ENCODE peak calls at places on chromosomes 16 and 17, in five cellular contexts. G is H1; D is CD8-positive, alpha-beta T cell; Y is tibial nerve; S is body of pancreas. L is an unnamed sample.

GRCh38 chr16:57689772-57690558 is 4.6 kb upstream of the DRC7 start:
- DNase-seq in G (no peak), Y (no peak), S (no peak), D (peak; percentile 12), L (no peak)

GRCh38 chr17:78349831-78350631 is 9.8 kb downstream of the SOCS3 start:
- DNase-seq in Y (no peak), S (no peak), D (no peak), G (no peak), L (no peak)

GRCh38 chr16:83312015-83312734 is 495.6 kb upstream of the HSBP1 start:
- DNase-seq in S (no peak), D (no peak), G (no peak), Y (no peak), L (no peak)

GRCh38 chr17:39461911-39462641 is 790 bp downstream of the CDK12 start:
- DNase-seq in S (peak; percentile 36), D (no peak), G (no peak), Y (no peak), L (no peak)

GRCh38 chr17:39359994-39360393 is 41.4 kb downstream of the FBXL20 start:
- DNase-seq in Y (no peak), G (no peak), S (no peak), D (no peak), L (no peak)

GRCh38 chr17:1082579-1082978 is 85.7 kb downstream of the TIMM22 start:
- DNase-seq in G (no peak), S (peak; percentile 57), Y (no peak), D (no peak), L (no peak)

GRCh38 chr16:27344707-27345106 is 30.9 kb downstream of the IL4R start:
- DNase-seq in G (no peak), S (no peak), D (no peak), Y (no peak), L (no peak)

GRCh38 chr16:17836868-17837602 is 366.3 kb upstream of the XYLT1 start:
- DNase-seq in Y (no peak), S (no peak), G (peak; percentile 67), D (no peak), L (no peak)

GRCh38 chr16:67400901-67401300 is 7.6 kb upstream of the TPPP3 start:
- DNase-seq in S (no peak), Y (no peak), G (no peak), D (no peak), L (no peak)

GRCh38 chr17:49691086-49691676 is 13.3 kb upstream of the SPOP start:
- DNase-seq in Y (no peak), S (no peak), D (no peak), G (no peak), L (no peak)

GRCh38 chr16:48295493-48296281 is 48.3 kb upstream of the ABCC11 start:
- DNase-seq in S (peak; percentile 57), Y (no peak), G (no peak), D (no peak), L (no peak)

GRCh38 chr16:30183961-30184429 is 593 bp downstream of the CORO1A start:
- DNase-seq in D (peak; percentile 59), S (peak; percentile 17), G (no peak), Y (no peak), L (no peak)

GRCh38 chr17:1649116-1649843 is 386 bp downstream of the RILP start:
- DNase-seq in S (peak; percentile 93), D (peak; percentile 48), G (no peak), Y (peak; percentile 80), L (no peak)

GRCh38 chr17:13031718-13032350 is 14.0 kb upstream of the ELAC2 start:
- DNase-seq in G (no peak), D (peak; percentile 10), Y (no peak), S (peak; percentile 58), L (peak; percentile 26)

GRCh38 chr17:69975808-69976207 is 99.2 kb upstream of the KCNJ16 start:
- DNase-seq in D (no peak), Y (no peak), G (no peak), S (no peak), L (no peak)

GRCh38 chr17:79836952-79837887 is 2.0 kb downstream of the CBX4 start:
- DNase-seq in Y (no peak), D (no peak), G (no peak), S (peak; percentile 96), L (peak; percentile 31)

GRCh38 chr16:72066747-72067146 is 3.7 kb downstream of the HPR start:
- DNase-seq in D (no peak), G (no peak), S (peak; percentile 31), Y (no peak), L (no peak)

GRCh38 chr16:52554334-52554733 is 7.4 kb upstream of the TOX3 start:
- DNase-seq in Y (no peak), D (no peak), S (no peak), G (no peak), L (no peak)

GRCh38 chr16:49598386-49599170 is 225.0 kb downstream of the C16orf78 start:
- DNase-seq in G (no peak), Y (no peak), S (no peak), D (no peak), L (no peak)

GRCh38 chr17:58279736-58280479 is 827 bp downstream of the MPO start:
- DNase-seq in S (no peak), G (no peak), D (no peak), Y (no peak), L (no peak)

GRCh38 chr16:80583466-80583865 is 42.7 kb downstream of the DYNLRB2 start:
- DNase-seq in D (no peak), S (no peak), Y (no peak), G (no peak), L (no peak)

GRCh38 chr17:78473951-78474630 is 95.6 kb downstream of the PGS1 start:
- DNase-seq in G (no peak), Y (no peak), D (no peak), S (no peak), L (no peak)

GRCh38 chr17:73342549-73343167 is 30.9 kb upstream of the CDC42EP4 start:
- DNase-seq in S (no peak), Y (no peak), D (no peak), G (no peak), L (no peak)

GRCh38 chr16:89801800-89802199 is 14.6 kb downstream of the FANCA start:
- DNase-seq in D (no peak), S (no peak), Y (no peak), G (no peak), L (no peak)

GRCh38 chr16:16014329-16015224 is 65.2 kb downstream of the ABCC1 start:
- DNase-seq in Y (peak; percentile 33), G (no peak), S (peak; percentile 64), D (no peak), L (no peak)

GRCh38 chr17:57524790-57525543 is 220.1 kb downstream of the CCDC182 start:
- DNase-seq in D (no peak), G (no peak), Y (no peak), S (no peak), L (no peak)

GRCh38 chr16:26787924-26788323 is 278.8 kb upstream of the C16orf82 start:
- DNase-seq in Y (no peak), G (no peak), D (no peak), S (no peak), L (no peak)

GRCh38 chr16:79400462-79401149 is 199.9 kb downstream of the MAF start:
- DNase-seq in G (no peak), Y (no peak), D (no peak), S (no peak), L (no peak)

GRCh38 chr16:56360117-56361008 is 65.0 kb downstream of the AMFR start:
- DNase-seq in Y (peak; percentile 12), S (no peak), G (no peak), D (no peak), L (no peak)

DNA sequence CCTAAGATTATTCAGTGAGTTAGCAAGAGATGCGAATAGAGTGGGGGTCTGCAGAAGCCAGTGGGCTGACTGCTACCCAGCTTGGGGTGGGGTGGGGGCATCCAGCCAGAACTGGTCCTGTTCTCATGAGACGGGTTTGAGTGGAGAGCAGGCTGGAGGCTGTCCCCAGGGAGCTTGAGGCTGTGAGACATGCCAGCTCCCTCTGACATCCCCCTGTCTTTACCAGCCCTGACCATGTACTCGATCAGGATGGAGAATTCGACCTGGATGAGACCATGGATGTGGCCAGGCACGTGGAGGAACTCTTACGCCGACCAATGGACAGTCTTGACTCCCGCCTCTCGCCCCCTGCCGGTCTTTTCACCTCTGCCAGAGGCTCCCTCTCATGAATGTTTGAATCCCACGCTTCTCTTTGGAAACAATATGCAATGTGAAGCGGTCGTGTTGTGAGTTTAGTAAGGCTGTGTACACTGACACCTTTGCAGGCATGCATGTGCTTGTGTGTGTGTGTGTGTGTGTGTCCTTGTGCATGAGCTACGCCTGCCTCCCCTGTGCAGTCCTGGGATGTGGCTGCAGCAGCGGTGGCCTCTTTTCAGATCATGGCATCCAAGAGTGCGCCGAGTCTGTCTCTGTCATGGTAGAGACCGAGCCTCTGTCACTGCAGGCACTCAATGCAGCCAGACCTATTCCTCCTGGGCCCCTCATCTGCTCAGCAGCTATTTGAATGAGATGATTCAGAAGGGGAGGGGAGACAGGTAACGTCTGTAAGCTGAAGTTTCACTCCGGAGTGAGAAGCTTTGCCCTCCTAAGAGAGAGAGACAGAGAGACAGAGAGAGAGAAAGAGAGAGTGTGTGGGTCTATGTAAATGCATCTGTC is 22.2 kb downstream of the STAT5A start:
- DNase-seq in G (no peak), Y (no peak), D (no peak), S (no peak), L (no peak)
- TF ChIP-seq CTCF in G (peak; percentile 22), Y (no peak), D (no peak), S (no peak), L (no peak)

GRCh38 chr17:7523033-7523432 is 25.8 kb upstream of the TNFSF12 start:
- DNase-seq in G (peak; percentile 79), S (no peak), Y (no peak), D (no peak), L (no peak)
- TF ChIP-seq CTCF in G (peak; percentile 76), S (peak; percentile 24), Y (no peak), D (peak; percentile 66), L (peak; percentile 40)

GRCh38 chr17:16467886-16468285 is 24.1 kb downstream of the LRRC75A start:
- DNase-seq in G (no peak), D (no peak), Y (no peak), S (no peak), L (no peak)
- TF ChIP-seq CTCF in G (no peak), D (no peak), Y (no peak), S (no peak), L (no peak)

DNA sequence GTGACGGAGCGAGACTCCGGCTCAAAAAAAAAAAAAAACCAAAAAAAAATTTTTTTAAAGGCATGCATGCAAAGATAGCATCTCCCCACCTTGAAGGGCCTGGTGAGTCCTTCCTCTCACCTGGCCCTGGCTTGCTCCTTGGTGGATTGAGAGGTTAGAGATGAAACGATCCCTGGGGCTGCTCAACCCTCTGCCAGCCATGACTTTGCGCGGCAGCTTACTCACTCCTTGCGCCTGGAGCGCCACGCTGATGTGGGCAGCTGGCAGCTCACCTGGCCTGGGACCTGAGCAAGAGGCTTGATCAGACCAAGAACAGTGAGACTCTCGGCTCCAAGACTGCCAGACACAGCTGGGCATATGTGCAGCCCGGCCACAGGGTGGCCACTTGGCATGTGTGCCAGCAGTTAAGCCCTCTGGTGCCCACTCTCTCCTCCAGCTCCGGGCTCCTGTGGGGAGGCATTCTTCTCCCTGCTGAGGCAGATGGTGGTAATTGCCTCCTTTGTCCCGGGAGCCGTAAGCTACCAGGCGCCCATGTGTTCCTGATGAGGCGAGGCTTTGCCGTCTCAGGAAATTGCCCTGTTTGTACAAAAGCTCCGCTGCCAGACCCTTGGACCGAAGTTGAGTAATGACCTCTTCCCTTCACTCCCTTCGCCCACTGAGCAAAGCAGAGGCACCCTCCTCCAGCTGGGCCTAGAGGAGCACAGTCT is 5.1 kb upstream of the EVPL start:
- DNase-seq in S (peak; percentile 62), G (no peak), D (no peak), Y (no peak), L (no peak)
- TF ChIP-seq CTCF in S (peak; percentile 39), G (no peak), D (no peak), Y (no peak), L (no peak)

GRCh38 chr16:70417661-70418060 is 21.2 kb downstream of the ST3GAL2 start:
- DNase-seq in Y (no peak), D (no peak), G (no peak), S (no peak), L (no peak)
- TF ChIP-seq CTCF in Y (no peak), D (no peak), G (no peak), S (no peak), L (no peak)